ENCODE peak calls at places on chromosomes 1 and 21, in five cellular contexts. O is sigmoid colon, D is body of pancreas, J is left lung, G is upper lobe of left lung. P is an unnamed sample.
A peak's percentile ranks its signal among the peaks of the same experiment; 100 is the strongest.

GRCh38 chr1:186212574-186213224 is 162.4 kb downstream of the TPR start:
- DNase-seq in D (peak; percentile 45), J (no peak), G (no peak), O (peak; percentile 69), P (peak; percentile 32)

GRCh38 chr1:230359992-230360391 is 66.1 kb downstream of the PGBD5 start:
- DNase-seq in O (no peak), G (no peak), J (no peak), D (no peak), P (peak; percentile 20)

GRCh38 chr1:232407120-232407519 is 222.8 kb downstream of the SIPA1L2 start:
- DNase-seq in D (no peak), J (no peak), G (no peak), O (no peak), P (no peak)

GRCh38 chr1:107590895-107591622 is 373.9 kb downstream of the VAV3 start:
- DNase-seq in O (no peak), J (no peak), D (no peak), G (no peak), P (no peak)

GRCh38 chr1:3545363-3546047 is 65.8 kb downstream of the MEGF6 start:
- DNase-seq in O (no peak), J (no peak), D (no peak), G (no peak), P (no peak)

GRCh38 chr1:161038523-161039153 is at the start of gene TSTD1:
- DNase-seq in O (no peak), D (peak; percentile 81), G (peak; percentile 96), J (peak; percentile 84), P (peak; percentile 74)

GRCh38 chr21:32653326-32653901 is 41.2 kb upstream of the CFAP298 start:
- DNase-seq in D (peak; percentile 36), G (no peak), O (no peak), J (no peak), P (no peak)

GRCh38 chr1:168136709-168137514 is at the start of gene GPR161:
- DNase-seq in O (peak; percentile 81), G (peak; percentile 91), J (peak; percentile 50), D (peak; percentile 80), P (peak; percentile 36)

GRCh38 chr21:44987886-44988606 is 48.2 kb downstream of the SLX9 start:
- DNase-seq in D (no peak), O (peak; percentile 60), G (peak; percentile 74), J (peak; percentile 21), P (no peak)

GRCh38 chr1:243325305-243325890 is 69.6 kb downstream of the SDCCAG8 start:
- DNase-seq in D (no peak), J (no peak), G (no peak), O (no peak), P (peak; percentile 22)

GRCh38 chr1:4108341-4108740 is 208.3 kb upstream of the C1orf174 start:
- DNase-seq in O (peak; percentile 36), J (no peak), D (no peak), G (no peak), P (no peak)

GRCh38 chr1:32725595-32725942 is 23.0 kb upstream of the SYNC start:
- DNase-seq in J (no peak), O (no peak), G (no peak), D (no peak), P (no peak)

GRCh38 chr1:115641762-115642167 is at the start of gene VANGL1:
- DNase-seq in D (peak; percentile 86), J (peak; percentile 57), O (peak; percentile 81), G (peak; percentile 95), P (peak; percentile 51)

GRCh38 chr1:205172729-205173366 is 38.7 kb downstream of the DSTYK start:
- DNase-seq in J (no peak), O (no peak), D (no peak), G (no peak), P (no peak)

GRCh38 chr1:110203021-110203661 is 7.0 kb upstream of the KCNC4 start:
- DNase-seq in G (no peak), D (peak; percentile 67), O (no peak), J (no peak), P (peak; percentile 71)

GRCh38 chr1:117815105-117815812 is 114.2 kb downstream of the GDAP2 start:
- DNase-seq in G (no peak), O (peak; percentile 66), D (no peak), J (no peak), P (no peak)

GRCh38 chr1:160781129-160781808 is 14.7 kb upstream of the LY9 start:
- DNase-seq in G (no peak), D (peak; percentile 74), O (no peak), J (peak; percentile 53), P (peak; percentile 76)

DNA sequence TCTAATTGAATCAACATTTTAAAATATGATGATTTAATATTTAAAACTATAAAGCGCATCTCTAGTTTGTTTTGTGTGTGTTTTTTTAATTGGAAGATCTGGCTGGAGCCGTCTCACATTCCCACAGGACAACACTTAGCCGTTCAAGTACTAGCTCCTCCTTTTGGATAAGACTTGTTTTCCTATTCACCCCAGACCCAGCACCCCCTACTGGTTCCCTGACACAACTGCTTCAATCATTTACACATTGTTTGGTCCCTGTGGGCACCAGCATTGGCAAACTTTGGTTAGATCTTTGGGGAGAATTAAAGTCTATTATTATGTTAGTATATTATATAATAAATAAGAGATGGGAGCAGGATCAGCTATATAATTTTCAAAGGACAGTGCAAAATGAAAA is 34.5 kb downstream of the TYW3 start:
- DNase-seq in O (no peak), J (no peak), D (peak; percentile 10), G (no peak), P (no peak)
- TF ChIP-seq CTCF in O (no peak), J (no peak), D (no peak), G (no peak), P (no peak)

GRCh38 chr1:222811671-222812070 is 3.2 kb upstream of the DISP1 start:
- DNase-seq in D (no peak), J (no peak), G (no peak), O (no peak), P (no peak)

GRCh38 chr1:222815367-222815765 is 527 bp downstream of the DISP1 start:
- DNase-seq in D (no peak), G (no peak), O (peak; percentile 85), J (peak; percentile 59), P (no peak)

GRCh38 chr1:222814536-222815366 is at the start of gene DISP1:
- DNase-seq in G (peak; percentile 96), J (peak; percentile 82), D (peak; percentile 90), O (peak; percentile 95), P (peak; percentile 79)

GRCh38 chr1:222817529-222817928 is 2.7 kb downstream of the DISP1 start:
- DNase-seq in J (no peak), G (no peak), O (no peak), D (no peak), P (no peak)

DNA sequence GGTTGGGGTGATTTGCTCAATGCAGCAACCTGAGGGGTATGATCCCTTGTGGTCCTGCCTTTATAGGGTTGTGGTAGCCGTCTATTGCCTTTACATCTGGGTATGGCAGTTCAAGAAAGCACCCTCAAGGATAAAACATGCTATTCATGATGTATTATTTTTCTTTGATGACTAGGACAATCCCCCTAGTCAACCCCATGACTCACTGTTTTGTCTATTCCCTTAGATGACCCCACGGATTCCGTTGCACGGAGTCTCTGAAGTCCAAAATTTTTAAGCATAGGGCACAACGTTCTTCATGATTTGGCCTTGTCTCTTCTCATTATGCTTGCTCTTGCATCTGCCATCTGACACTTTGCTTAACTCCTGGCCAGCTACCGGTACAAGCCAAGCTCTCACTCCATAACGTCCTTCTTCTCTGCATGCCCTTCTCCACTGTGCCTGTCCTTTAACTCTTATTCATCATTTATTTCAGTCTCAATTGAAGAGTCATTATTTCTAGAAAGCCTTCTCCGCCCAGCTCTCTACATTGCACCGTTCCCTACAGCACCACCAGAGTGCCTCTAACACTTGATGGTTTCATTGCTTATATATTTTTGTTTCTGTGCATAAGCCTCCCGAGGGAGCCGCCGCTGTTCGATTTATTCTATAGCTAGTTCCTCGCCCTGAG is 838 bp upstream of the DISP1 start:
- DNase-seq in G (no peak), O (no peak), J (no peak), D (no peak), P (no peak)
- H3K27ac ChIP-seq in G (peak overlapping the region; percentile 97), O (peak overlapping the region; percentile 99), J (peak overlapping the region; percentile 95), D (peak overlapping the region; percentile 86), P (no peak overlapping the region)

DNA sequence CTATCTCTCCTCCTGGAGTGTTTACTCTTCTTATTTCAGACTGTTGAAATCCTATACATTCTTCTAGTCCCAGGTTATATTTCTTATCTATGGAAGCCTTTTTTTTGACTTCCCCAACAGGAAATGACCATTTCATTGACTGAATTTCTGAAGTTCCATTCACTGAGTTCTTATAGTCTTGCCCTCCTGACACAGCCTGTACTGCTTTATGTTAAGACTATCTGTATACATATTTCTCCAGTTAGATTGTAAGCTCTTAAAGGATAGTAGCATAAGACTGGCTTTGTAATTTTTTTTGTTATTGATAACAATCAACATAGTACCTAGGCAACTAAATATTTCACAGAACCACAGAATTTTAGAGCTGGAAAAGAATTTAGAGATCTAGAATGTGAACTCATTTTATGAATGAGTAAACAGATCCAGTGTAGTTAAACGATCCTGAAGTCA is 14.9 kb upstream of the MACF1 start:
- DNase-seq in O (no peak), D (no peak), J (no peak), G (no peak), P (no peak)
- H3K4me1 ChIP-seq in O (peaks cover 78% of the 10 kb centered on the region), D (peaks cover 28% of the 10 kb centered on the region), J (peaks cover 45% of the 10 kb centered on the region), G (peaks cover 63% of the 10 kb centered on the region), P (peaks cover 2% of the 10 kb centered on the region)

GRCh38 chr1:59775480-59775879 is 39.3 kb upstream of the HOOK1 start:
- DNase-seq in G (no peak), J (no peak), O (no peak), D (no peak), P (no peak)

GRCh38 chr1:59776960-59777852 is 37.5 kb upstream of the HOOK1 start:
- DNase-seq in D (no peak), G (no peak), O (no peak), J (no peak), P (no peak)

GRCh38 chr1:59779949-59780348 is 34.8 kb upstream of the HOOK1 start:
- DNase-seq in D (peak; percentile 31), O (no peak), J (no peak), G (no peak), P (no peak)
- TF ChIP-seq CTCF in D (peak; percentile 17), O (no peak), J (no peak), G (peak; percentile 19), P (no peak)

GRCh38 chr1:15654091-15654690 is 29.9 kb upstream of the PLEKHM2 start:
- DNase-seq in G (no peak), O (no peak), J (no peak), D (no peak), P (no peak)

GRCh38 chr1:15650433-15650832 is 33.2 kb downstream of the DDI2 start:
- DNase-seq in J (no peak), G (no peak), O (no peak), D (no peak), P (no peak)

GRCh38 chr1:15649937-15650336 is 32.7 kb downstream of the DDI2 start:
- DNase-seq in D (no peak), J (no peak), O (no peak), G (no peak), P (no peak)
- H3K27ac ChIP-seq in D (no peak overlapping the region), J (no peak overlapping the region), O (no peak overlapping the region), G (no peak overlapping the region), P (no peak overlapping the region)